ENCODE peak calls at places on chromosomes 6 and 20, in eight cellular contexts. One of them, this sample, is unnamed.

GRCh38 chr6:138815797-138816528 is 20.1 kb downstream of the ECT2L start:
- DNase-seq in upper lobe of right lung: no peak
- DNase-seq in spleen: no peak
- DNase-seq in PC-9: no peak
- DNase-seq in CD8-positive, alpha-beta T cell: no peak
- DNase-seq in Calu3: no peak
- DNase-seq in thyroid gland: no peak
- DNase-seq in left ventricle myocardium inferior: no peak
- DNase-seq in this sample: no peak

GRCh38 chr20:887137-887536 is 29.0 kb downstream of the ANGPT4 start:
- DNase-seq in thyroid gland: no peak
- DNase-seq in spleen: no peak
- DNase-seq in PC-9: no peak
- DNase-seq in upper lobe of right lung: no peak
- DNase-seq in left ventricle myocardium inferior: no peak
- DNase-seq in CD8-positive, alpha-beta T cell: no peak
- DNase-seq in Calu3: no peak
- DNase-seq in this sample: no peak

GRCh38 chr6:168060521-168060931 is 18.5 kb downstream of the FRMD1 start:
- DNase-seq in left ventricle myocardium inferior: peak; percentile 72
- DNase-seq in CD8-positive, alpha-beta T cell: no peak
- DNase-seq in Calu3: peak; percentile 63
- DNase-seq in spleen: no peak
- DNase-seq in thyroid gland: peak; percentile 24
- DNase-seq in PC-9: peak; percentile 8
- DNase-seq in upper lobe of right lung: no peak
- DNase-seq in this sample: no peak

GRCh38 chr6:15535495-15536200 is 127.2 kb downstream of the DTNBP1 start:
- DNase-seq in left ventricle myocardium inferior: no peak
- DNase-seq in CD8-positive, alpha-beta T cell: no peak
- DNase-seq in Calu3: no peak
- DNase-seq in upper lobe of right lung: no peak
- DNase-seq in thyroid gland: no peak
- DNase-seq in spleen: no peak
- DNase-seq in PC-9: no peak
- DNase-seq in this sample: no peak

GRCh38 chr6:128208851-128209580 is 308.2 kb upstream of the THEMIS start:
- DNase-seq in Calu3: no peak
- DNase-seq in left ventricle myocardium inferior: no peak
- DNase-seq in PC-9: no peak
- DNase-seq in thyroid gland: no peak
- DNase-seq in CD8-positive, alpha-beta T cell: no peak
- DNase-seq in spleen: no peak
- DNase-seq in upper lobe of right lung: no peak
- DNase-seq in this sample: no peak

GRCh38 chr6:141532211-141532610 is 600.5 kb upstream of the GJE1 start:
- DNase-seq in spleen: no peak
- DNase-seq in upper lobe of right lung: no peak
- DNase-seq in PC-9: no peak
- DNase-seq in left ventricle myocardium inferior: no peak
- DNase-seq in thyroid gland: no peak
- DNase-seq in Calu3: no peak
- DNase-seq in CD8-positive, alpha-beta T cell: no peak
- DNase-seq in this sample: no peak

GRCh38 chr6:27161946-27162603 is 85.4 kb upstream of the PRSS16 start:
- DNase-seq in PC-9: peak; percentile 45
- DNase-seq in Calu3: peak; percentile 68
- DNase-seq in left ventricle myocardium inferior: no peak
- DNase-seq in CD8-positive, alpha-beta T cell: peak; percentile 20
- DNase-seq in upper lobe of right lung: no peak
- DNase-seq in spleen: no peak
- DNase-seq in thyroid gland: no peak
- DNase-seq in this sample: no peak

GRCh38 chr6:133093957-133094356 is 147.2 kb upstream of the EYA4 start:
- DNase-seq in Calu3: peak; percentile 41
- DNase-seq in left ventricle myocardium inferior: no peak
- DNase-seq in CD8-positive, alpha-beta T cell: no peak
- DNase-seq in thyroid gland: no peak
- DNase-seq in spleen: no peak
- DNase-seq in upper lobe of right lung: no peak
- DNase-seq in PC-9: no peak
- DNase-seq in this sample: no peak

GRCh38 chr6:159973406-159973805 is 4.5 kb downstream of the IGF2R start:
- DNase-seq in upper lobe of right lung: no peak
- DNase-seq in thyroid gland: no peak
- DNase-seq in left ventricle myocardium inferior: no peak
- DNase-seq in PC-9: no peak
- DNase-seq in spleen: no peak
- DNase-seq in CD8-positive, alpha-beta T cell: no peak
- DNase-seq in Calu3: no peak
- DNase-seq in this sample: no peak

GRCh38 chr20:29302979-29303644 is 1954.4 kb upstream of the DEFB115 start:
- DNase-seq in PC-9: no peak
- DNase-seq in left ventricle myocardium inferior: no peak
- DNase-seq in spleen: no peak
- DNase-seq in thyroid gland: no peak
- DNase-seq in Calu3: no peak
- DNase-seq in upper lobe of right lung: no peak
- DNase-seq in CD8-positive, alpha-beta T cell: no peak
- DNase-seq in this sample: no peak

GRCh38 chr6:77397561-77397960 is 65.7 kb downstream of the HTR1B start:
- DNase-seq in upper lobe of right lung: no peak
- DNase-seq in left ventricle myocardium inferior: no peak
- DNase-seq in Calu3: no peak
- DNase-seq in CD8-positive, alpha-beta T cell: no peak
- DNase-seq in PC-9: no peak
- DNase-seq in thyroid gland: no peak
- DNase-seq in spleen: no peak
- DNase-seq in this sample: no peak

GRCh38 chr20:16125810-16126209 is 447.4 kb downstream of the KIF16B start:
- DNase-seq in left ventricle myocardium inferior: no peak
- DNase-seq in CD8-positive, alpha-beta T cell: no peak
- DNase-seq in PC-9: no peak
- DNase-seq in upper lobe of right lung: no peak
- DNase-seq in thyroid gland: peak; percentile 77
- DNase-seq in spleen: no peak
- DNase-seq in Calu3: no peak
- DNase-seq in this sample: no peak

GRCh38 chr20:1934578-1935573 is 39.7 kb downstream of the SIRPA start:
- DNase-seq in upper lobe of right lung: peak; percentile 46
- DNase-seq in thyroid gland: peak; percentile 31
- DNase-seq in Calu3: no peak
- DNase-seq in left ventricle myocardium inferior: peak; percentile 74
- DNase-seq in PC-9: no peak
- DNase-seq in spleen: no peak
- DNase-seq in CD8-positive, alpha-beta T cell: no peak
- DNase-seq in this sample: peak; percentile 90

GRCh38 chr6:136783495-136784270 is 8.6 kb downstream of the MAP3K5 start:
- DNase-seq in PC-9: no peak
- DNase-seq in left ventricle myocardium inferior: peak; percentile 34
- DNase-seq in CD8-positive, alpha-beta T cell: no peak
- DNase-seq in thyroid gland: no peak
- DNase-seq in upper lobe of right lung: peak; percentile 69
- DNase-seq in Calu3: no peak
- DNase-seq in spleen: peak; percentile 88
- DNase-seq in this sample: no peak

GRCh38 chr20:50824137-50824536 is 29.3 kb downstream of the BCAS4 start:
- DNase-seq in left ventricle myocardium inferior: no peak
- DNase-seq in PC-9: peak; percentile 68
- DNase-seq in upper lobe of right lung: no peak
- DNase-seq in CD8-positive, alpha-beta T cell: no peak
- DNase-seq in spleen: no peak
- DNase-seq in Calu3: peak; percentile 66
- DNase-seq in thyroid gland: no peak
- DNase-seq in this sample: peak; percentile 88

GRCh38 chr20:53040678-53041674 is 68.8 kb downstream of the TSHZ2 start:
- DNase-seq in spleen: no peak
- DNase-seq in CD8-positive, alpha-beta T cell: no peak
- DNase-seq in upper lobe of right lung: no peak
- DNase-seq in thyroid gland: peak; percentile 14
- DNase-seq in left ventricle myocardium inferior: no peak
- DNase-seq in Calu3: peak; percentile 34
- DNase-seq in PC-9: no peak
- DNase-seq in this sample: no peak

GRCh38 chr6:43853066-43853650 is 83.1 kb downstream of the VEGFA start:
- DNase-seq in spleen: no peak
- DNase-seq in PC-9: no peak
- DNase-seq in CD8-positive, alpha-beta T cell: no peak
- DNase-seq in left ventricle myocardium inferior: no peak
- DNase-seq in upper lobe of right lung: peak; percentile 62
- DNase-seq in Calu3: no peak
- DNase-seq in thyroid gland: peak; percentile 48
- DNase-seq in this sample: no peak

GRCh38 chr20:36851490-36851889 is 24.4 kb upstream of the TLDC2 start:
- DNase-seq in upper lobe of right lung: no peak
- DNase-seq in spleen: no peak
- DNase-seq in left ventricle myocardium inferior: no peak
- DNase-seq in Calu3: no peak
- DNase-seq in thyroid gland: no peak
- DNase-seq in PC-9: no peak
- DNase-seq in CD8-positive, alpha-beta T cell: no peak
- DNase-seq in this sample: no peak

GRCh38 chr6:43817192-43817591 is 47.2 kb downstream of the VEGFA start:
- DNase-seq in left ventricle myocardium inferior: peak; percentile 52
- DNase-seq in PC-9: peak; percentile 42
- DNase-seq in upper lobe of right lung: no peak
- DNase-seq in CD8-positive, alpha-beta T cell: no peak
- DNase-seq in Calu3: peak; percentile 79
- DNase-seq in spleen: no peak
- DNase-seq in thyroid gland: no peak
- DNase-seq in this sample: no peak

GRCh38 chr6:5457036-5457435 is 195.7 kb downstream of the FARS2 start:
- DNase-seq in upper lobe of right lung: no peak
- DNase-seq in left ventricle myocardium inferior: no peak
- DNase-seq in thyroid gland: no peak
- DNase-seq in PC-9: peak; percentile 83
- DNase-seq in Calu3: peak; percentile 10
- DNase-seq in CD8-positive, alpha-beta T cell: no peak
- DNase-seq in spleen: no peak
- DNase-seq in this sample: peak; percentile 55

GRCh38 chr6:36752886-36753506 is 55.4 kb downstream of the RAB44 start:
- DNase-seq in PC-9: no peak
- DNase-seq in spleen: peak; percentile 83
- DNase-seq in thyroid gland: no peak
- DNase-seq in Calu3: no peak
- DNase-seq in CD8-positive, alpha-beta T cell: no peak
- DNase-seq in left ventricle myocardium inferior: no peak
- DNase-seq in upper lobe of right lung: no peak
- DNase-seq in this sample: no peak

GRCh38 chr6:105112577-105112976 is 67.2 kb downstream of the POPDC3 start:
- DNase-seq in upper lobe of right lung: no peak
- DNase-seq in thyroid gland: no peak
- DNase-seq in spleen: no peak
- DNase-seq in Calu3: no peak
- DNase-seq in PC-9: no peak
- DNase-seq in left ventricle myocardium inferior: no peak
- DNase-seq in CD8-positive, alpha-beta T cell: no peak
- DNase-seq in this sample: no peak
- TF ChIP-seq CTCF in upper lobe of right lung: no peak
- TF ChIP-seq CTCF in thyroid gland: no peak
- TF ChIP-seq CTCF in spleen: no peak
- TF ChIP-seq CTCF in Calu3: no peak
- TF ChIP-seq CTCF in PC-9: no peak
- TF ChIP-seq CTCF in left ventricle myocardium inferior: no peak
- TF ChIP-seq CTCF in CD8-positive, alpha-beta T cell: no peak
- TF ChIP-seq CTCF in this sample: no peak

GRCh38 chr6:624979-625378 is 31.9 kb downstream of the HUS1B start:
- DNase-seq in spleen: no peak
- DNase-seq in upper lobe of right lung: no peak
- DNase-seq in PC-9: no peak
- DNase-seq in CD8-positive, alpha-beta T cell: no peak
- DNase-seq in left ventricle myocardium inferior: no peak
- DNase-seq in Calu3: no peak
- DNase-seq in thyroid gland: no peak
- DNase-seq in this sample: no peak
- TF ChIP-seq CTCF in spleen: no peak
- TF ChIP-seq CTCF in upper lobe of right lung: peak; percentile 17
- TF ChIP-seq CTCF in PC-9: no peak
- TF ChIP-seq CTCF in CD8-positive, alpha-beta T cell: no peak
- TF ChIP-seq CTCF in left ventricle myocardium inferior: peak; percentile 50
- TF ChIP-seq CTCF in Calu3: no peak
- TF ChIP-seq CTCF in thyroid gland: no peak
- TF ChIP-seq CTCF in this sample: no peak

GRCh38 chr6:34151321-34152041 is 5.6 kb upstream of the GRM4 start:
- DNase-seq in CD8-positive, alpha-beta T cell: no peak
- DNase-seq in PC-9: no peak
- DNase-seq in left ventricle myocardium inferior: no peak
- DNase-seq in thyroid gland: peak; percentile 27
- DNase-seq in spleen: peak; percentile 56
- DNase-seq in upper lobe of right lung: peak; percentile 35
- DNase-seq in Calu3: peak; percentile 75
- DNase-seq in this sample: peak; percentile 33
- TF ChIP-seq CTCF in CD8-positive, alpha-beta T cell: no peak
- TF ChIP-seq CTCF in PC-9: no peak
- TF ChIP-seq CTCF in left ventricle myocardium inferior: no peak
- TF ChIP-seq CTCF in thyroid gland: no peak
- TF ChIP-seq CTCF in spleen: no peak
- TF ChIP-seq CTCF in upper lobe of right lung: no peak
- TF ChIP-seq CTCF in Calu3: peak; percentile 71
- TF ChIP-seq CTCF in this sample: no peak

DNA sequence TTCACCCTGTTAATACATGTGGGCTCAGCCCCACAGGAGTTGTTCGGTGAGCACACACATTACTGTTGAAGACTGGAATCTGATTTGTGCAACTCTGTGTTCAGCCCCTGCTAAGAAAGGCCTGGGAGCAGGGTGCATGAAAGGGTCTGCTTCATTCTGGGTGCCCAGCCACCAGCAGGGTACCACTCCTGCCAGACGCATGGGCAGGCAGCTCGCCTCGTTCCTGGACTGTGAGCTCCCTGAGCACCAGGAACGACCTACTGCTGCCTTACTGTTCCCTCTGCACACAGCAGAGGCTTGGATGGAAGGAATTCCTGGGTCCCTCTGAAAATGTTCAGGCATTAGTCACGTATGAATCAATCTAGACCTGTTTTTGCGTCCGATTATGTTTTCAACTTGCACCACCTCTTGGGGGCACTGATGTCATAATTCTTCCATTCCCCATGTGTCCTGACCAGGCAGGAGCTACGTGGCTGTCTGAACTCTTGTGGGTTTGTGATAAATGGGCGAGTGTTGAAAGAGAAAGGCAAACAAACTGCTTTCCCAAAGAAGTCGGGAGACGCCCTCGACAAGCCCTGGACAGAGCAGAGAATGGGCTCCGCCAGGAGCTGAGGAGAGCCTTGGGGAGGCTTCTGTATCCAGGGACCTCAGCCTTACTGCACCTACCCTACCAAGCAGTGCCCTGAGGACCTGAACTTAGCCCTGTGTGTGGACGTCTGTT is 123.9 kb downstream of the LY86 start:
- DNase-seq in Calu3: peak; percentile 64
- DNase-seq in PC-9: peak; percentile 79
- DNase-seq in thyroid gland: no peak
- DNase-seq in spleen: no peak
- DNase-seq in CD8-positive, alpha-beta T cell: no peak
- DNase-seq in left ventricle myocardium inferior: no peak
- DNase-seq in upper lobe of right lung: peak; percentile 72
- DNase-seq in this sample: no peak
- TF ChIP-seq CTCF in Calu3: no peak
- TF ChIP-seq CTCF in PC-9: no peak
- TF ChIP-seq CTCF in thyroid gland: no peak
- TF ChIP-seq CTCF in spleen: no peak
- TF ChIP-seq CTCF in CD8-positive, alpha-beta T cell: no peak
- TF ChIP-seq CTCF in left ventricle myocardium inferior: no peak
- TF ChIP-seq CTCF in upper lobe of right lung: no peak
- TF ChIP-seq CTCF in this sample: no peak

GRCh38 chr6:135411339-135411738 is 86.2 kb downstream of the AHI1 start:
- DNase-seq in upper lobe of right lung: no peak
- DNase-seq in PC-9: no peak
- DNase-seq in Calu3: no peak
- DNase-seq in left ventricle myocardium inferior: no peak
- DNase-seq in CD8-positive, alpha-beta T cell: no peak
- DNase-seq in spleen: no peak
- DNase-seq in thyroid gland: no peak
- DNase-seq in this sample: no peak
- TF ChIP-seq CTCF in upper lobe of right lung: no peak
- TF ChIP-seq CTCF in PC-9: peak; percentile 56
- TF ChIP-seq CTCF in Calu3: no peak
- TF ChIP-seq CTCF in left ventricle myocardium inferior: no peak
- TF ChIP-seq CTCF in CD8-positive, alpha-beta T cell: no peak
- TF ChIP-seq CTCF in spleen: no peak
- TF ChIP-seq CTCF in thyroid gland: no peak
- TF ChIP-seq CTCF in this sample: no peak

This sample was measured in kidney.